ENCODE peak calls at places on chromosome 10, in ten cellular contexts. M is hepatocyte; R is choroid plexus epithelial cell; J is K562; G is CD4-positive, alpha-beta T cell; C is fibroblast of mammary gland; B is ascending aorta; Y is GM06990; L is gastrocnemius medialis; O is tibial artery. H is an unnamed sample.

GRCh38 chr10:92712016-92712889 is 22.5 kb downstream of the HHEX start:
- DNase-seq in M (no peak), R (peak), J (no peak), G (no peak), C (no peak), B (no peak), Y (peak), L (no peak), O (no peak), H (no peak)

GRCh38 chr10:21675157-21675796 is 141.2 kb downstream of the MLLT10 start:
- DNase-seq in M (peak), R (peak), J (peak), G (no peak), C (peak), B (peak), Y (no peak), L (no peak), O (no peak), H (no peak)

GRCh38 chr10:113476191-113476590 is 76.7 kb upstream of the HABP2 start:
- DNase-seq in M (no peak), R (no peak), J (no peak), G (no peak), C (no peak), B (no peak), Y (no peak), L (no peak), O (peak), H (no peak)

GRCh38 chr10:124562425-124563060 is 100.9 kb downstream of the LHPP start:
- DNase-seq in M (no peak), R (peak), J (no peak), G (no peak), C (peak), B (no peak), Y (no peak), L (no peak), O (peak), H (no peak)

GRCh38 chr10:73601486-73601921 is 10.4 kb upstream of the USP54 start:
- DNase-seq in M (peak), R (peak), J (no peak), G (no peak), C (no peak), B (no peak), Y (no peak), L (peak), O (no peak), H (no peak)

GRCh38 chr10:28569506-28570159 is 36.7 kb downstream of the WAC start:
- DNase-seq in M (no peak), R (peak), J (peak), G (no peak), C (peak), B (no peak), Y (no peak), L (no peak), O (no peak), H (no peak)

GRCh38 chr10:130993612-130994011 is 317.9 kb downstream of the TCERG1L start:
- DNase-seq in M (no peak), R (no peak), J (no peak), G (no peak), C (no peak), B (no peak), Y (no peak), L (no peak), O (no peak), H (no peak)

GRCh38 chr10:12193193-12193592 is 2.5 kb downstream of the NUDT5 start:
- DNase-seq in M (no peak), R (peak), J (no peak), G (no peak), C (peak), B (no peak), Y (no peak), L (no peak), O (no peak), H (no peak)

GRCh38 chr10:72981882-72982529 is 27.4 kb upstream of the PLA2G12B start:
- DNase-seq in M (no peak), R (peak), J (peak), G (no peak), C (no peak), B (no peak), Y (no peak), L (peak), O (no peak), H (no peak)

GRCh38 chr10:18367840-18368239 is 227.6 kb downstream of the CACNB2 start:
- DNase-seq in M (no peak), R (no peak), J (no peak), G (no peak), C (no peak), B (no peak), Y (no peak), L (no peak), O (no peak), H (no peak)

GRCh38 chr10:14016942-14017341 is 313.8 kb downstream of the FRMD4A start:
- DNase-seq in M (no peak), R (no peak), J (no peak), G (no peak), C (peak), B (no peak), Y (no peak), L (no peak), O (no peak), H (no peak)

GRCh38 chr10:4765428-4765827 is 60.6 kb upstream of the AKR1E2 start:
- DNase-seq in M (no peak), R (peak), J (no peak), G (no peak), C (peak), B (no peak), Y (no peak), L (no peak), O (no peak), H (no peak)

GRCh38 chr10:4763513-4763912 is 62.5 kb upstream of the AKR1E2 start:
- DNase-seq in M (no peak), R (no peak), J (no peak), G (no peak), C (no peak), B (no peak), Y (no peak), L (no peak), O (no peak), H (no peak)

GRCh38 chr10:4766449-4766848 is 59.6 kb upstream of the AKR1E2 start:
- DNase-seq in M (no peak), R (no peak), J (no peak), G (no peak), C (peak), B (no peak), Y (no peak), L (no peak), O (no peak), H (no peak)

GRCh38 chr10:4767033-4767814 is 58.8 kb upstream of the AKR1E2 start:
- DNase-seq in M (peak), R (peak), J (peak), G (no peak), C (peak), B (no peak), Y (no peak), L (no peak), O (no peak), H (no peak)

DNA sequence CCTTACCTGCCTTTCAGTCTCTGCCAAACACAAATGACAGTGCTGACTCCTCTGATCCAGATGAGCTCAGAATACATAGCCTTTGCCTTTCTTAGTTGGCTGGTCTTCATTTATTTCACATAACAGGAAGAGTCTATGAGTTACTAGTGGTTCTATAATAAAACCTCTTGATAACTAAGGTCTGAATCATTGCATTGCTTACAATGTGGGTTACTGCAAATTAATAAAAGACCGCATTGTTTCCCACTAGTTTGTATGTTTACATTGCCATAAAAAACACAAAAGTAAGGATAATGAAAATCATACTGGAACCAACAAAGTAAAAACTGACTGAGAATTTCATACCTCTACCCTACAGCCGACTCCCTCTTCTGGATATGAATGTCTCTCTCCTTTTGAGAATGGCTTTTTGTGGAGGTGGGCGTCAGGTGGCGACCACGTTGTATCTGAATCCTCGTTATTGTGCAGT is 62.0 kb upstream of the AKR1E2 start:
- DNase-seq in M (no peak), R (peak), J (no peak), G (no peak), C (peak), B (no peak), Y (no peak), L (no peak), O (no peak), H (no peak)
- TF ChIP-seq CTCF in M (peak), R (peak), J (no peak), G (no peak), C (peak), B (no peak), Y (no peak), L (no peak), O (no peak), H (no peak)

GRCh38 chr10:103666109-103666508 is 172.6 kb downstream of the NEURL1 start:
- DNase-seq in M (no peak), R (peak), J (peak), G (no peak), C (peak), B (no peak), Y (no peak), L (peak), O (no peak), H (no peak)
- TF ChIP-seq CTCF in M (peak), R (peak), J (peak), G (no peak), C (peak), B (peak), Y (peak), L (no peak), O (peak), H (peak)

GRCh38 chr10:78605800-78606350 is 462.9 kb upstream of the ZMIZ1 start:
- DNase-seq in M (no peak), R (peak), J (no peak), G (no peak), C (peak), B (no peak), Y (no peak), L (no peak), O (no peak), H (no peak)
- TF ChIP-seq CTCF in M (no peak), R (peak), J (peak), G (no peak), C (no peak), B (no peak), Y (no peak), L (no peak), O (no peak), H (no peak)

GRCh38 chr10:84715911-84716310 is 387.5 kb downstream of the CCSER2 start:
- DNase-seq in M (peak), R (peak), J (peak), G (no peak), C (peak), B (no peak), Y (no peak), L (no peak), O (no peak), H (no peak)
- TF ChIP-seq CTCF in M (peak), R (peak), J (peak), G (no peak), C (peak), B (no peak), Y (peak), L (no peak), O (no peak), H (peak)

GRCh38 chr10:132540456-132540855 is 2.9 kb downstream of the INPP5A start:
- DNase-seq in M (no peak), R (peak), J (no peak), G (no peak), C (peak), B (no peak), Y (no peak), L (no peak), O (peak), H (no peak)
- TF ChIP-seq CTCF in M (peak), R (peak), J (no peak), G (no peak), C (peak), B (no peak), Y (no peak), L (no peak), O (no peak), H (peak)

GRCh38 chr10:111999205-111999914 is 184.2 kb downstream of the GPAM start:
- DNase-seq in M (no peak), R (no peak), J (no peak), G (no peak), C (no peak), B (no peak), Y (no peak), L (no peak), O (no peak), H (no peak)
- TF ChIP-seq CTCF in M (no peak), R (no peak), J (no peak), G (no peak), C (no peak), B (no peak), Y (no peak), L (no peak), O (no peak), H (no peak)

DNA sequence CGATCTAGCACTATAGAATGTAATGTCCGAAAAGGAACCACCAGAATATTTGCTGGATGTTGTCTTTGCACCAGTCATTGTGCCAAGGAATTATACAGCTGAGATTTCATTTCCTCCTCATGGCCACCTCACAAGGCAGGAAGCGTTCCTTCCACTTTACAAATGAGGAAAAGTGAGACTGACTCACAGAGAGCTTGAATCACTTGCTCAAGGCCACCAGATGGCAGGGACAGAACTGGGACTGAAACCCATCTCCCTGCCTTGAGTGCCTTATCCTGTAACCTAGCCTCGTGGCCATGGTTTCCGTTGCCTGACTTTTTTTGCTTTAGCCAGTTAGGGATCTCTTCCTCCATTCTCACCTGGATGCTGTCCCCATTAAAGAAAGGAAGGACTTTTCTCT is 44.7 kb upstream of the PDZD8 start:
- DNase-seq in M (no peak), R (no peak), J (no peak), G (no peak), C (peak), B (no peak), Y (no peak), L (no peak), O (no peak), H (no peak)
- TF ChIP-seq CTCF in M (no peak), R (no peak), J (no peak), G (no peak), C (no peak), B (no peak), Y (no peak), L (no peak), O (no peak), H (no peak)

DNA sequence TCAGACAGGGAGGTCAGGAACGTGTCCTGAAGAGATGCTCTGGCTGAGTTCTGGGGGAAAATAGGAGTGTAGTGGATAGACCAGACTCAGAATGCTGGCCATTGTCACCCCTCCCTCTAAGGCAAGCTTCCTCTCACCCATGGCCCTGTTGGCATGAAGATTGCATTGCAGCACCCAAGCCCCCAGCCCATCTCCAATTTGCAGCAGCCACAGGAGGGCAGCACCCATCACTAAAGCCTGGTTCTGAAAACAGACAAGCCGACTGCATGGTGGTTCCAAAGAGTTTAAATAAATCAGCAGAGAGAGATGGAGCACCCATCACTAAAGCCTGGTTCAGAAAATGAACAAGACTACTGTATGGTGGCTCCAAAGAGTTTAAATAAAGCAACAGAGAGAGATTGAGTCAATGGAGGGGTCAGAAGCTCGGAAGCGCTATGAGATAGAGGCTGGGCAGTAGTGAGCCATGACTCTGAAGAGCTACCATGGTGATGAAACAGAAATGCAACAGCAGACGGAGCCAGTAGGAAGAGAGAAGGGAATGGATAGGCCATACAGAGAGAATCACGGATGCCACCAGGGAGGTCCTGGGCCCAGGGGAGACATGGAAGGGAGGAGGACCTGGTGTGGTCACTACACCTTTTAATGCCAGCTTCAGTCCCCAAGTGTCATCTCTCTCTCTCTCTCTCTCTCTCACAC is 237.9 kb upstream of the MYO3A start:
- DNase-seq in M (no peak), R (no peak), J (no peak), G (no peak), C (no peak), B (no peak), Y (no peak), L (no peak), O (no peak), H (no peak)
- TF ChIP-seq CTCF in M (no peak), R (peak), J (peak), G (no peak), C (no peak), B (no peak), Y (peak), L (no peak), O (no peak), H (no peak)

DNA sequence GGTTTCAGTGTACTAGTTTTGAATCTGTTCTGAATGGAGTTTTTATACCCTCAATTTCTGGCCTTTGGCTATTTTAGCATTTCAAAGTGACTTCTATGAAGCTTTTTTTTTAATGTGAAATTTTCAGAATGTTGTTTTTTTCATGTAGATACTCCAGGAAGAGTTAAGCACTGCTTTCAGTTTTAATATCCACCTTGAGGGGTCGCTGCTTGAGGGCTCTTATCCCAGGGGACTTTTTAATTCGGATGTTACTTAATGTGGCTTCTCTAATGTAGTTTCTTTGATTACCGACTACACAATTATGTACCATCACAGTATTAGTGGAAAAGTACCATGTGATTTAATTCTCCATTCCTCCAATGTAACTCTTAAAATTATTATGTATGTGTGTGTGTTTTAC is 5.2 kb downstream of the IFIT5 start:
- DNase-seq in M (peak), R (peak), J (no peak), G (no peak), C (peak), B (no peak), Y (no peak), L (no peak), O (no peak), H (no peak)
- TF ChIP-seq CTCF in M (peak), R (peak), J (peak), G (peak), C (peak), B (peak), Y (peak), L (no peak), O (peak), H (peak)

H was measured in type B pancreatic cell.